ENCODE peak calls at places on chromosomes 2 and 18, in seven cellular contexts. O is spleen, W is fibroblast of lung, D is colonic mucosa, U is brain microvascular endothelial cell, F is skeletal muscle cell, L is breast epithelium. H is an unnamed sample.
A peak's percentile ranks its signal among the peaks of the same experiment; 100 is the strongest.

GRCh38 chr2:11534746-11535484 is 1.1 kb downstream of the GREB1 start:
- DNase-seq in W (no peak), F (no peak), L (peak; percentile 7), U (no peak), D (no peak), O (no peak), H (peak; percentile 83)

GRCh38 chr18:59079264-59079972 is 60.3 kb upstream of the SEC11C start:
- DNase-seq in L (no peak), O (no peak), U (peak; percentile 7), D (no peak), F (no peak), W (no peak), H (no peak)

GRCh38 chr2:223970343-223971128 is 13.3 kb downstream of the MRPL44 start:
- DNase-seq in D (peak; percentile 64), F (no peak), O (no peak), L (peak; percentile 22), U (peak; percentile 65), W (peak; percentile 74), H (peak; percentile 73)

GRCh38 chr2:184336688-184337087 is 261.6 kb upstream of the ZNF804A start:
- DNase-seq in W (peak; percentile 3), O (no peak), D (no peak), U (no peak), L (no peak), F (peak; percentile 18), H (no peak)

GRCh38 chr2:44351676-44352075 is 9.6 kb downstream of the PREPL start:
- DNase-seq in W (peak; percentile 19), D (no peak), L (no peak), O (no peak), U (no peak), F (no peak), H (no peak)

GRCh38 chr2:173831312-173832229 is 133.6 kb downstream of the SP3 start:
- DNase-seq in U (peak; percentile 58), D (peak; percentile 35), L (peak; percentile 53), W (peak; percentile 81), O (no peak), F (peak; percentile 92), H (no peak)

GRCh38 chr2:240200230-240201051 is 60.0 kb upstream of the OTOS start:
- DNase-seq in F (no peak), D (no peak), O (peak; percentile 75), U (no peak), W (peak; percentile 64), L (no peak), H (peak; percentile 42)

GRCh38 chr2:239570216-239570925 is 169.6 kb upstream of the HDAC4 start:
- DNase-seq in U (no peak), D (no peak), F (no peak), O (peak; percentile 42), L (no peak), W (no peak), H (no peak)

GRCh38 chr2:45974762-45975408 is 322.3 kb upstream of the EPAS1 start:
- DNase-seq in W (no peak), O (no peak), F (no peak), U (no peak), L (no peak), D (no peak), H (no peak)

GRCh38 chr2:147515213-147515612 is 329.6 kb upstream of the ACVR2A start:
- DNase-seq in U (no peak), F (no peak), L (no peak), O (no peak), W (no peak), D (peak; percentile 26), H (no peak)

GRCh38 chr2:95573866-95574265 is 17.9 kb upstream of the TRIM43 start:
- DNase-seq in U (no peak), O (no peak), F (no peak), L (no peak), D (no peak), W (no peak), H (no peak)

GRCh38 chr2:239268082-239268481 is 132.7 kb downstream of the HDAC4 start:
- DNase-seq in U (no peak), W (no peak), L (peak; percentile 45), O (peak; percentile 84), F (no peak), D (peak; percentile 83), H (no peak)

GRCh38 chr2:9757430-9758287 is 85.6 kb upstream of the TAF1B start:
- DNase-seq in D (no peak), O (no peak), W (peak; percentile 39), F (no peak), L (peak; percentile 42), U (no peak), H (peak; percentile 86)

GRCh38 chr2:128317186-128317897 is 1.3 kb downstream of the HS6ST1 start:
- DNase-seq in L (peak; percentile 28), D (peak; percentile 40), O (peak; percentile 93), F (no peak), U (no peak), W (no peak), H (peak; percentile 83)

GRCh38 chr2:149441255-149441654 is 110.9 kb downstream of the LYPD6 start:
- DNase-seq in F (no peak), D (no peak), U (no peak), W (no peak), O (no peak), L (no peak), H (no peak)

GRCh38 chr2:180644709-180645108 is 335.7 kb upstream of the UBE2E3 start:
- DNase-seq in W (peak; percentile 89), O (no peak), U (peak; percentile 83), L (no peak), F (peak; percentile 48), D (peak; percentile 26), H (no peak)

GRCh38 chr2:190036071-190036470 is 26.5 kb downstream of the MSTN start:
- DNase-seq in F (no peak), U (no peak), W (no peak), D (no peak), L (no peak), O (no peak), H (no peak)

GRCh38 chr2:135056790-135057189 is 4.7 kb downstream of the RAB3GAP1 start:
- DNase-seq in U (no peak), L (no peak), W (peak; percentile 53), O (no peak), F (no peak), D (no peak), H (no peak)

GRCh38 chr2:234098675-234099195 is 48.2 kb downstream of the SPP2 start:
- DNase-seq in U (no peak), D (no peak), L (no peak), F (no peak), O (no peak), W (no peak), H (no peak)

DNA sequence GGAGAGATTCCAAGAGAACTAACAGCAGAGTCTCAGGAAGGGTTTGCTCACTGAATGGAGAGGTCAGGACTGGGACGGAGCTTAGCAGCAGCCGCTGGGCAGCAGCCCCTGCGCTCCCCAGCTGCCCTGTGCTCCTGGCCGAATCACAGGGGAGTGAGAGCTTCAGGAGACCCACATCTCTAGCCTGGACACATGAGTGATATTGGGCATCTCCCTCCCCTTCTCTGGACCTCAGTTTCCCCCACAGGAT is 511 bp downstream of the MATN3 start:
- DNase-seq in W (no peak), D (no peak), O (no peak), F (no peak), U (no peak), L (no peak), H (no peak)
- H3K4me3 ChIP-seq in W (peak overlapping the region; percentile 43), D (peak overlapping the region; percentile 47), O (peak overlapping the region; percentile 72), F (peak overlapping the region; percentile 46), U (peak overlapping the region; percentile 55), L (peak overlapping the region; percentile 79), H (peak overlapping the region; percentile 74)

DNA sequence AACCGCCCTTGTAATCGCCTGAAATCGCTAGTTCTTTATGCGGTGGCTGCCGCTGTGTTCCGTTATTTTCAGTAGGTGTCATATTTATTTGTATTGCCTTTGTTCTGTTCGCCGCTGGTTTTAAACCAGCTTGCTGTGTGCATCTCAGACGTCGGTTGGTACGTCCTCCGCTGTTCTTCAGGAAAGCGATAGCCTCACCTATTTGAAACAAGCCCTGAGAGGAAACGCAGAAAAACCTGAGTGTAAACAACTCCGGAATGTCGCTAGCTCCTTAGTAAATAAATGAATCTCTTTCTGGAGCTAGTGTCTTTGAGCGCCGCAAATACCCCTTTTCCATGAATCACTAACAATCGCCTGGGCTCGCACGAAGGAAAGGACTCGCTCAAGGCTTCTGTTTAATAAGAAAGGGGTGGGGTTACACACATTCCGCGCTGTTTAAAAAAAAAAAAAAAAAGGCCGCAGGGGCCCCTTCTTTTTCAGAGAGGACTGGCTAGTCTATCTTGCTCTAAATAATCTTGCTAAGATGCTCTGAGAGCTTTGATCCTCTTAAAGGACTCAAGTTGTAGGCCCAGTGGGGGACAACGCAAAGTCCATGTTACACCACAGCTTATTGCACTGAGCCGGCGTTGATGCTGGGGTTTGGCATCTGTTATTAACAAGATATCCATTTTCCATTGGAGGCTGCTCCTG is 3.0 kb downstream of the HOXD8 start:
- DNase-seq in F (no peak), L (no peak), U (no peak), D (no peak), O (no peak), W (peak; percentile 47), H (peak; percentile 53)
- H3K4me3 ChIP-seq in F (peak overlapping the region; percentile 14), L (peak overlapping the region; percentile 73), U (no peak overlapping the region), D (no peak overlapping the region), O (peak overlapping the region; percentile 71), W (no peak overlapping the region), H (no peak overlapping the region)

DNA sequence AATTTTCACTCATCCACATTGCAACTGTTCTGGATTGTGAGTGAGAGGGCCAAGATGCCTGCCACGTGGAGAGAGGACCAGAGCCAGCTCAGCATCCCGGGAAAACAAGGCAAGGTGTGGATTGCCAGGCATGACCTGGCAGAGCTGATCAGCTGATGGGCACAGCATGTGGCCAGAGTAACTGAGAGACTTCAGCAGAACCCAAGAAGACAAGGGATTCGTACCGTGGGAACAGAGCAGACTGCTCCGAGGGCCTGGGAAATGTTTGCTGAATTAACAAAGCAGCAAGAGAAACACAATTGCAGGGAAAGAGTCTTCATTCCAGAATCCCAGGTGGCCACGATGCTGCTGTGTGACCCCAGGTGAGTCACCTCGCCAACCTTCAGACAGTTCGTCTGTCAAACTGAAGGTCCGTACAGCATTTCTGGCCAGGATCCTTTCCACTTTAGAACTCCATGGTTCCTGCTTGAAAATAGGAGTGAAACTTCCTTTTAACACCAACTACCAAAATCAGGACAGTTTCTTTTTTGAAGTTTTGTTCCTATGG is 26.3 kb upstream of the POMC start:
- DNase-seq in U (no peak), W (no peak), L (no peak), O (no peak), D (no peak), F (no peak), H (peak; percentile 90)
- H3K4me3 ChIP-seq in U (no peak overlapping the region), W (no peak overlapping the region), L (no peak overlapping the region), O (no peak overlapping the region), D (no peak overlapping the region), F (no peak overlapping the region), H (no peak overlapping the region)

DNA sequence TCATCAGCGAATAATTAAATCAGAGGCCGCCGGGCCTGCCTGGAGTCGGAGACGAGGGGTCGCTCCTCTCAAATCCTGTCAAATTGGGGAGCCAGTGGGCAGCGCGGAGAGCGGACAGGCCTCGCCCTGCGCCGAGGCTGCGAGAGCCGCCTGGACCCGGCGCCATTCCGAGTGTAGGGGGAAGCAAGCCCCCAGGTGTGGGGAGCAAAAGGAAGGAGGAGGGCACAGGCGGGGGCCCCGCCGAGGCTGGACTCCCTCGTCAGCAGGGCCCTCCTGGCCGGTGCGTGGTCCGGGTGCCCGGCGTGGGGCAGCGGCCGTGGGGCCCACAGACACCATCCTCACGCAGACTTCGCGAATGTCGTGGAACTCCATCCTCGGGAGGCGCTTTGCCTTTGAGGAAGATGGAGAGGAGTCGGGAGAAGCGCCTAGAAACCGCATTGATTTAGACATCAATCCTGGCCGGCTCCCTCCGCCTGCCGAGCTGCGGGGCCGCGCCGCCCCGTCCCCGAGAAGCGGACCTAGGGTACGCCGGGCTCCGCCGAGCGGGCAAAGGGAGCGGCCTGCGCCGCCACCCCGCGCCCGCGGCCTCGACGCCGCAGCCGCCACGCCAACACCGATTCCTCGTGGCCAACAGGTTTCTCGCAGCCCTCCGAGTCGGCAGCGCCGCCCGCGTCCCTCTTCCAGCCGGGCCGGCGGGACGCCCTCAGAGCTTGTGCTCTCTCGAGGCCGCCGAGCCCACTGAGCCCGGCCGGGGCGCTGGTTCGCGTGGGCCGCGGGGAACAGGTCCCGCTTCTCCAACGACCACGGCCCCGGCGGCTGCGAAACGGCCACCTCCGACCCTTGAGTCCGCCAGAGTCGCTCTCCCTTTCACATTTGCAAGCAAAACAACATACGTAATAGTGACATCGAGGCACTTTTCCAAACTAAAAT is 6.7 kb upstream of the ONECUT2 start:
- DNase-seq in W (no peak), L (no peak), O (peak; percentile 73), D (no peak), U (no peak), F (no peak), H (peak; percentile 77)
- H3K4me3 ChIP-seq in W (no peak overlapping the region), L (peak overlapping the region; percentile 44), O (peak overlapping the region; percentile 59), D (peak overlapping the region; percentile 37), U (no peak overlapping the region), F (no peak overlapping the region), H (peak overlapping the region; percentile 68)